ENCODE peak calls at places on chromosomes 7 and 10, in four cellular contexts. U is A549, Z is body of pancreas, V is Peyer's patch. L is an unnamed sample.
A peak's percentile ranks its signal among the peaks of the same experiment; 100 is the strongest.

GRCh38 chr10:80506189-80506575 is 31.5 kb upstream of the SH2D4B start:
- DNase-seq in U (peak; percentile 93), Z (no peak), V (no peak), L (no peak)

GRCh38 chr10:25547391-25547790 is 372.6 kb downstream of the GPR158 start:
- DNase-seq in U (no peak), Z (no peak), V (no peak), L (no peak)

GRCh38 chr7:65749039-65749438 is 123.8 kb upstream of the VKORC1L1 start:
- DNase-seq in U (no peak), Z (no peak), V (no peak), L (no peak)

GRCh38 chr7:132073920-132074589 is 502.2 kb downstream of the PLXNA4 start:
- DNase-seq in U (no peak), Z (no peak), V (no peak), L (no peak)

GRCh38 chr10:49186613-49187012 is 1.6 kb downstream of the TMEM273 start:
- DNase-seq in U (no peak), Z (no peak), V (no peak), L (no peak)

GRCh38 chr10:84375011-84375410 is 46.6 kb downstream of the CCSER2 start:
- DNase-seq in U (peak; percentile 62), Z (peak; percentile 50), V (no peak), L (peak; percentile 64)

GRCh38 chr10:1406976-1407945 is 330.1 kb downstream of the ADARB2 start:
- DNase-seq in U (no peak), Z (no peak), V (no peak), L (no peak)

GRCh38 chr10:34959786-34960185 is 130.4 kb downstream of the CUL2 start:
- DNase-seq in U (no peak), Z (no peak), V (no peak), L (no peak)

GRCh38 chr7:23594879-23595604 is 2.1 kb upstream of the CCDC126 start:
- DNase-seq in U (no peak), Z (no peak), V (no peak), L (no peak)

GRCh38 chr7:131212114-131212513 is 115.6 kb upstream of the MKLN1 start:
- DNase-seq in U (no peak), Z (no peak), V (no peak), L (no peak)

GRCh38 chr10:89553064-89553734 is 17.8 kb upstream of the SLC16A12 start:
- DNase-seq in U (peak; percentile 81), Z (no peak), V (no peak), L (peak; percentile 32)

GRCh38 chr7:70402069-70402468 is 729.9 kb upstream of the GALNT17 start:
- DNase-seq in U (no peak), Z (no peak), V (no peak), L (no peak)
- H3K4me1 ChIP-seq in U (no peaks in the 10 kb centered on the region), Z (no peaks in the 10 kb centered on the region), V (no peaks in the 10 kb centered on the region), L (no peaks in the 10 kb centered on the region)

GRCh38 chr10:33277135-33277536 is 57.3 kb downstream of the NRP1 start:
- DNase-seq in U (peak; percentile 66), Z (peak; percentile 24), V (no peak), L (no peak)

GRCh38 chr10:33274096-33274785 is 60.2 kb downstream of the NRP1 start:
- DNase-seq in U (peak; percentile 53), Z (no peak), V (no peak), L (no peak)

GRCh38 chr10:33273295-33274002 is 61.0 kb downstream of the NRP1 start:
- DNase-seq in U (peak; percentile 98), Z (peak; percentile 92), V (no peak), L (peak; percentile 73)

GRCh38 chr10:33279276-33279675 is 55.2 kb downstream of the NRP1 start:
- DNase-seq in U (no peak), Z (no peak), V (no peak), L (no peak)

DNA sequence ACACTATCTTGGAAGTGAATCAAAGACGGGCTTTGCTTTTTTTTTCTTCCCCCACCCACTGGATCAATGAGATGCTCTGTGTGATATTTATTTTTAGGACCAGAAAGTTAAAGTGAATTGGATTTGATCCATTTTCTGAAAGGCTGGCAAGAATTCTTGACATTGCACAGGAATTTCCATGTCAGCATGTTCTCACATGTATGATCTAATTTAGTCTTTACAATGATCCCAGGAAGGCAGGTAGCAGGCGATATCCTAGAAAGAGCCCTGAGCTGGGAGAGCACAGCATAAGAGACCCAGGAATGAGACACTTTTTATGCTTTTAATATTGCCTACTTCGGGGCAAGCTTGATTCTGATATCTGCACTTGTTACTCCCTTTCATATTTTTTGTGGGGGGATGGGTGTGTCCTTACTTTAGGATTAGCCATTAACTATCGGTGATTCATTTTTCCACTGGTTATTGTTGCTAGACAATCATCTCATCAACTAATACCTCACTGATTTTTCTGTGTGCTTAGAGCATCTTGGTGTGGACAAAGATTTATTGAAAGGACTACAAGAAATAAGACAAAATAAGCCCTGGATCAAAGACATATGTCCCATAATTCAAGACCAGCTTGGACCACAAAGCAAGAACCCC is 58.1 kb downstream of the NRP1 start:
- DNase-seq in U (peak; percentile 55), Z (no peak), V (no peak), L (peak; percentile 36)
- H3K4me1 ChIP-seq in U (peaks cover 86% of the 10 kb centered on the region), Z (peaks cover 23% of the 10 kb centered on the region), V (no peaks in the 10 kb centered on the region), L (no peaks in the 10 kb centered on the region)

GRCh38 chr10:70412356-70412755 is 8.4 kb downstream of the EIF4EBP2 start:
- DNase-seq in U (no peak), Z (no peak), V (no peak), L (no peak)

GRCh38 chr10:70410608-70411007 is 6.7 kb downstream of the EIF4EBP2 start:
- DNase-seq in U (no peak), Z (no peak), V (no peak), L (no peak)

GRCh38 chr10:70404036-70404905 is at the start of gene EIF4EBP2:
- DNase-seq in U (peak; percentile 96), Z (peak; percentile 98), V (peak; percentile 98), L (peak; percentile 95)

GRCh38 chr10:70404906-70405824 is 1.2 kb downstream of the EIF4EBP2 start:
- DNase-seq in U (peak; percentile 81), Z (peak; percentile 78), V (peak; percentile 49), L (peak; percentile 92)

DNA sequence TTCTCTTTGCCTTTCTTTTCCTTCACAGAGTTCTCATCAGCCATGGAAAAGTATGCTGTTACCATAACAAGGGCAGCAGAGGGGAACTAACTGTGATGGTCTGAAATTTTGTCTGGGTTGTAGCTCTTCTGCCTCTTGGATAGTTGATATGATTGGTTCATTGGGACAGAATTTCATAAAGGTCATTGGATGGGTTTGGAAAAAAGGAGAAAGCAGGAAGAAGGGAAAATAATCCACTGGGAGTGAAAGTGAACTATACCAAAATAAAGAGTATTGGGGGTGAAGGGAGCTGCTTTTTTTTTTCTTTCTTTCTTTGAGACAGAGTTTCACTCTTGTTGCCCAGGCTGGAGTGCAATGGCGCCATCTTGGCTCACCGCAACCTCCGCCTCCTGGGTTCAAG is 5.8 kb downstream of the EIF4EBP2 start:
- DNase-seq in U (no peak), Z (no peak), V (no peak), L (no peak)
- H3K4me1 ChIP-seq in U (peaks cover 13% of the 10 kb centered on the region), Z (peaks cover 51% of the 10 kb centered on the region), V (peaks cover 10% of the 10 kb centered on the region), L (peaks cover 2% of the 10 kb centered on the region)

GRCh38 chr10:97685395-97685958 is 1.6 kb downstream of the AVPI1 start:
- DNase-seq in U (peak; percentile 79), Z (peak; percentile 49), V (no peak), L (peak; percentile 46)
- H3K4me1 ChIP-seq in U (peaks cover 67% of the 10 kb centered on the region), Z (peaks cover 54% of the 10 kb centered on the region), V (peaks cover 6% of the 10 kb centered on the region), L (peaks cover 5% of the 10 kb centered on the region)

DNA sequence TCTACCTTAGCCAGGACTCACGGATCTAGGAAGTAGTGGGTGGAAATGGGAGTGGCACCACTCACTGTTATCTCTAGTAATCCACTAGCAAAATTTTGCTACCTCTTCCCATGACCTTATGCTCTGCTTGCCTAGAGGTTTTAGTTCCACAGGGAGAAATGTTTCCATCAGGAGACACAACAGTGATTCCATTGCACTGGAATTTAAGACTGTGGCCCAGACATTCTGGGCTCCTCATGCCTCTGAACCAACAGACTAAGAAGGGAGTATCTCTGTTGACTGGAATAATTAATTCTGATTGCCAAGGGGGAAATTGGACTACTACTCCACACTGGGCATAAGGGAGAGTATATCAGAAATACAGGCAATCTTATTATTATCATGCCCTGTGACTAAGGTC is 16.1 kb upstream of the BRAF start:
- DNase-seq in U (no peak), Z (no peak), V (no peak), L (no peak)
- H3K4me1 ChIP-seq in U (no peaks in the 10 kb centered on the region), Z (no peaks in the 10 kb centered on the region), V (no peaks in the 10 kb centered on the region), L (no peaks in the 10 kb centered on the region)

DNA sequence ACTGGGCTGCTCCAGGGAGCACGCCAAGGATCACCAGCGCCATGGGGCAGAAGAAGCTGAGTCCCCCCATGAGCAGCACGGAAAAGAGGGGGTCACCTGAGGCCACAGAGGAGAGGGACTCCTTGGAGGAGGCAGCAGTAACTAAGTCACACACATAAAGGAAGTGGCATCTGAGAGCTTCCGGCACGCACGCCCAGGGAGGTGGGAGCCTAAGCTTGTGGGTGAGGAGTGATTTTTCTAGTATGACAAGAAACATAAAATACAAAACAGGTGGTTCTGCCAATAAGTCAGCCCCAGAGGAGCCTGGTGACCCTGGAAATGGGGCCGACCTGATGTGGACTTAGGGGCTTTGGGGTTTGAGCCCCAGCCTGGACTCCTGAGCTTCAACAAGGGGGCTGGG is 60.8 kb downstream of the CARD11 start:
- DNase-seq in U (no peak), Z (no peak), V (peak; percentile 65), L (peak; percentile 18)
- H3K4me1 ChIP-seq in U (no peaks in the 10 kb centered on the region), Z (peaks cover 11% of the 10 kb centered on the region), V (peaks cover 3% of the 10 kb centered on the region), L (peaks cover 3% of the 10 kb centered on the region)

DNA sequence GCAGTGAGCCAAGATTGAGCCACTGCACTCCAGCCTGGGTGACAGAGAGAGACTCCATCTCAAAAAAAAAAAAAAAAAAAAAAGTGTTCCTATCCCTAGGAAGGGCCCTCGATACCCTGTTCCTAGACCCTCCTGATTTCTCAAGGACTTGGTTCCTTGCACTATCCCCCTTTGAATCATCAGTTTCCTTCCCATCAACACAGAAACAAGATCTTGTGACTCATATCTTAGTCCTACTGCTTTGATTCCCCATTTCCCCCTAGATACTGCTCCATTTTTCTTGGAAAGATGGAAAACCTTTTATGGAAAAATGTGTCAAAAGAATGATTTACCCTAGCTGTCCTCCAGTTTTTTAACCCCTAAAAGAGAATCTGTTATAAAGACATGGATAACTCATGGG is 1.7 kb upstream of the ZNF862 start:
- DNase-seq in U (no peak), Z (no peak), V (no peak), L (no peak)
- H3K4me1 ChIP-seq in U (peaks cover 10% of the 10 kb centered on the region), Z (peaks cover 14% of the 10 kb centered on the region), V (no peaks in the 10 kb centered on the region), L (peaks cover 6% of the 10 kb centered on the region)

GRCh38 chr10:3972460-3973366 is 187.7 kb upstream of the KLF6 start:
- DNase-seq in U (no peak), Z (no peak), V (no peak), L (peak; percentile 48)
- H3K4me1 ChIP-seq in U (no peaks in the 10 kb centered on the region), Z (no peaks in the 10 kb centered on the region), V (no peaks in the 10 kb centered on the region), L (peaks cover 5% of the 10 kb centered on the region)

GRCh38 chr10:112775347-112775746 is 174.7 kb upstream of the TCF7L2 start:
- DNase-seq in U (peak; percentile 13), Z (no peak), V (no peak), L (no peak)

GRCh38 chr10:112775892-112776679 is 174.0 kb upstream of the TCF7L2 start:
- DNase-seq in U (no peak), Z (peak; percentile 33), V (no peak), L (peak; percentile 95)

GRCh38 chr10:112773783-112774182 is 176.3 kb upstream of the TCF7L2 start:
- DNase-seq in U (no peak), Z (no peak), V (no peak), L (no peak)

GRCh38 chr10:112774808-112775207 is 175.2 kb upstream of the TCF7L2 start:
- DNase-seq in U (no peak), Z (no peak), V (no peak), L (no peak)

GRCh38 chr10:112774210-112774609 is 175.8 kb upstream of the TCF7L2 start:
- DNase-seq in U (no peak), Z (no peak), V (no peak), L (peak; percentile 50)
- H3K4me1 ChIP-seq in U (peaks cover 22% of the 10 kb centered on the region), Z (peaks cover 33% of the 10 kb centered on the region), V (no peaks in the 10 kb centered on the region), L (peaks cover 10% of the 10 kb centered on the region)

GRCh38 chr10:124068929-124069328 is 24.5 kb downstream of the CHST15 start:
- DNase-seq in U (no peak), Z (no peak), V (no peak), L (no peak)
- H3K4me1 ChIP-seq in U (peaks cover 8% of the 10 kb centered on the region), Z (peaks cover 22% of the 10 kb centered on the region), V (peaks cover 30% of the 10 kb centered on the region), L (no peaks in the 10 kb centered on the region)